ENCODE peak calls at places on chromosome 14, in nine cellular contexts. Y is lower leg skin; S is ELF-1; B is GM03348; K is KBM-7; P is mesenchymal stem cell; A is psoas muscle; H is left ventricle myocardium inferior; V is stimulated activated CD4-positive, alpha-beta T cell treated with anti-CD3 and anti-CD28 coated beads, Interleukin-2, amount 100 ng/mL, for 48 hours. C is an unnamed sample.

GRCh38 chr14:53019391-53019790 is 68.5 kb upstream of the FERMT2 start:
- DNase-seq in Y (no peak), A (no peak), S (no peak), V (no peak), P (no peak), H (no peak), B (peak), K (no peak), C (no peak)

GRCh38 chr14:100989924-100990323 is 86.4 kb upstream of the RTL1 start:
- DNase-seq in A (no peak), Y (no peak), S (no peak), P (no peak), V (no peak), K (no peak), H (no peak), B (no peak), C (no peak)

GRCh38 chr14:79728331-79728730 is 483.0 kb downstream of the DIO2 start:
- DNase-seq in P (no peak), V (no peak), K (no peak), Y (no peak), B (no peak), S (no peak), A (no peak), H (no peak), C (no peak)

GRCh38 chr14:36928432-36928831 is 244.0 kb downstream of the SLC25A21 start:
- DNase-seq in B (no peak), V (no peak), K (no peak), Y (no peak), S (no peak), P (no peak), H (no peak), A (no peak), C (no peak)

GRCh38 chr14:83255015-83255726 is 1721.5 kb upstream of the SEL1L start:
- DNase-seq in V (no peak), H (no peak), S (no peak), K (peak), Y (no peak), A (no peak), B (no peak), P (peak), C (no peak)

GRCh38 chr14:70882771-70883492 is 24.3 kb upstream of the PCNX1 start:
- DNase-seq in S (no peak), K (peak), H (no peak), Y (no peak), A (no peak), B (peak), V (no peak), P (peak), C (peak)

GRCh38 chr14:70698288-70698687 is 56.6 kb downstream of the TTC9 start:
- DNase-seq in V (no peak), H (peak), K (peak), A (no peak), S (no peak), B (peak), Y (no peak), P (peak), C (peak)

GRCh38 chr14:104246401-104247335 is 108.3 kb downstream of the KIF26A start:
- DNase-seq in V (no peak), S (no peak), A (no peak), B (no peak), Y (peak), P (no peak), H (no peak), K (no peak), C (no peak)

GRCh38 chr14:95329941-95330340 is 10.2 kb upstream of the CLMN start:
- DNase-seq in A (no peak), P (no peak), S (no peak), Y (no peak), B (no peak), K (no peak), H (no peak), V (no peak), C (no peak)

GRCh38 chr14:98169170-98169587 is 1102.8 kb downstream of the BCL11B start:
- DNase-seq in K (no peak), B (no peak), A (no peak), V (no peak), P (no peak), Y (no peak), H (no peak), S (no peak), C (no peak)

GRCh38 chr14:60720391-60720790 is 3.8 kb downstream of the SIX4 start:
- DNase-seq in V (no peak), K (no peak), B (no peak), S (no peak), A (no peak), Y (no peak), H (no peak), P (no peak), C (no peak)

GRCh38 chr14:104657114-104657524 is 32.3 kb upstream of the INF2 start:
- DNase-seq in K (peak), B (no peak), S (no peak), Y (no peak), V (no peak), H (no peak), P (no peak), A (no peak), C (no peak)

GRCh38 chr14:104885973-104886689 is 21.1 kb downstream of the CEP170B start:
- DNase-seq in S (no peak), B (no peak), A (peak), P (no peak), Y (no peak), H (peak), V (no peak), K (no peak), C (no peak)

GRCh38 chr14:77421241-77421640 is 2.1 kb downstream of the NOXRED1 start:
- DNase-seq in B (peak), S (no peak), H (no peak), A (no peak), K (no peak), V (no peak), Y (no peak), P (no peak), C (no peak)

GRCh38 chr14:73651005-73651404 is 6.2 kb downstream of the DNAL1 start:
- DNase-seq in Y (no peak), S (no peak), A (no peak), V (no peak), P (no peak), H (no peak), B (no peak), K (no peak), C (no peak)

GRCh38 chr14:50402965-50403364 is 6.3 kb upstream of the CDKL1 start:
- DNase-seq in B (no peak), Y (no peak), P (no peak), H (no peak), V (no peak), A (no peak), S (no peak), K (no peak), C (no peak)

GRCh38 chr14:66082009-66082408 is 404.2 kb upstream of the CCDC196 start:
- DNase-seq in K (no peak), B (no peak), V (no peak), P (peak), Y (peak), A (no peak), S (no peak), H (no peak), C (no peak)

GRCh38 chr14:104968541-104969401 is 9.4 kb downstream of the AHNAK2 start:
- DNase-seq in H (no peak), V (no peak), P (peak), S (peak), B (peak), A (peak), Y (peak), K (no peak), C (no peak)

GRCh38 chr14:91078095-91078737 is 17.8 kb upstream of the RPS6KA5 start:
- DNase-seq in A (no peak), V (peak), H (no peak), B (no peak), K (peak), P (no peak), Y (peak), S (peak), C (no peak)

GRCh38 chr14:56648508-56649301 is 69.1 kb downstream of the TMEM260 start:
- DNase-seq in H (no peak), V (no peak), S (peak), B (no peak), K (no peak), P (no peak), A (no peak), Y (no peak), C (no peak)

GRCh38 chr14:85531141-85531593 is 1.2 kb downstream of the FLRT2 start:
- DNase-seq in B (peak), A (peak), S (peak), Y (peak), K (no peak), P (peak), V (no peak), H (peak), C (peak)

GRCh38 chr14:54818201-54819133 is 84.2 kb downstream of the GCH1 start:
- DNase-seq in Y (no peak), A (no peak), H (no peak), K (peak), V (no peak), S (peak), P (peak), B (peak), C (peak)

GRCh38 chr14:85883971-85884370 is 354.0 kb downstream of the FLRT2 start:
- DNase-seq in K (no peak), B (no peak), S (no peak), H (no peak), Y (no peak), V (no peak), P (no peak), A (no peak), C (no peak)

GRCh38 chr14:56751471-56751870 is 58.8 kb downstream of the OTX2 start:
- DNase-seq in B (no peak), P (no peak), K (no peak), H (no peak), S (no peak), Y (no peak), A (no peak), V (no peak), C (no peak)

GRCh38 chr14:23053426-23053825 is 3.9 kb downstream of the CDH24 start:
- DNase-seq in P (no peak), H (no peak), B (no peak), Y (peak), K (no peak), A (no peak), S (no peak), V (no peak), C (no peak)

GRCh38 chr14:100714205-100714781 is 12.4 kb upstream of the DLK1 start:
- DNase-seq in H (no peak), P (no peak), K (peak), B (peak), A (no peak), S (no peak), Y (no peak), V (no peak), C (no peak)

GRCh38 chr14:94307410-94307992 is 14.4 kb upstream of the SERPINA10 start:
- DNase-seq in S (peak), K (peak), H (no peak), Y (no peak), V (no peak), A (no peak), P (no peak), B (no peak), C (no peak)

GRCh38 chr14:99524804-99525698 is 43.8 kb downstream of the CCNK start:
- DNase-seq in Y (no peak), S (peak), K (no peak), A (peak), H (peak), V (no peak), B (peak), P (peak), C (peak)

GRCh38 chr14:100081997-100082625 is 16.9 kb downstream of the EVL start:
- DNase-seq in B (no peak), S (no peak), V (no peak), P (no peak), K (no peak), A (no peak), H (no peak), Y (no peak), C (no peak)

GRCh38 chr14:34678306-34678705 is 36.1 kb downstream of the CFL2 start:
- DNase-seq in V (no peak), A (no peak), B (peak), K (no peak), H (no peak), S (no peak), Y (no peak), P (no peak), C (no peak)

GRCh38 chr14:98741523-98741922 is 530.5 kb downstream of the BCL11B start:
- DNase-seq in K (no peak), V (no peak), Y (no peak), P (no peak), B (no peak), A (no peak), S (no peak), H (no peak), C (no peak)

GRCh38 chr14:64636208-64636979 is 67.8 kb upstream of the PLEKHG3 start:
- DNase-seq in B (peak), Y (peak), V (peak), H (peak), K (peak), S (peak), P (peak), A (peak), C (peak)

GRCh38 chr14:75068294-75069020 is 984 bp upstream of the ZC2HC1C start:
- DNase-seq in B (no peak), V (no peak), Y (no peak), A (no peak), P (no peak), K (no peak), S (peak), H (no peak), C (no peak)

GRCh38 chr14:98008381-98009113 is 1211.4 kb downstream of the VRK1 start:
- DNase-seq in V (no peak), K (no peak), H (no peak), Y (no peak), P (no peak), B (no peak), A (no peak), S (no peak), C (no peak)

GRCh38 chr14:75800792-75801191 is 139.7 kb downstream of the TTLL5 start:
- DNase-seq in S (peak), P (no peak), Y (no peak), B (no peak), V (no peak), H (no peak), K (no peak), A (no peak), C (no peak)

GRCh38 chr14:97179573-97179972 is 382.4 kb downstream of the VRK1 start:
- DNase-seq in Y (no peak), V (no peak), A (no peak), K (no peak), B (no peak), S (no peak), H (no peak), P (no peak), C (no peak)

GRCh38 chr14:72679106-72679505 is 214.8 kb downstream of the DPF3 start:
- DNase-seq in V (no peak), B (no peak), H (peak), A (peak), S (no peak), P (no peak), K (no peak), Y (no peak), C (no peak)

GRCh38 chr14:45377201-45377600 is 124.2 kb upstream of the MIS18BP1 start:
- DNase-seq in V (no peak), B (no peak), A (no peak), Y (no peak), P (no peak), S (no peak), H (no peak), K (no peak), C (no peak)

C was measured in MG63.